ENCODE peak calls at places on chromosomes 13 and 19, in six cellular contexts. U is H1, S is trophoblast cell, F is IMR-90, B is H9, J is mesenchymal stem cell. G is an unnamed sample.

GRCh38 chr19:37695144-37695899 is 24.2 kb downstream of the ZNF607 start:
- DNase-seq in U (no peak), S (no peak), F (no peak), B (peak; percentile 49), J (no peak), G (no peak)

GRCh38 chr19:3163943-3164342 is 14.6 kb upstream of the S1PR4 start:
- DNase-seq in U (no peak), S (no peak), F (no peak), B (no peak), J (no peak), G (no peak)

GRCh38 chr19:10952809-10953208 is 8.0 kb upstream of the SMARCA4 start:
- DNase-seq in U (no peak), S (peak; percentile 85), F (no peak), B (no peak), J (no peak), G (no peak)

GRCh38 chr19:34365463-34366401 is 736 bp downstream of the GPI start:
- DNase-seq in U (no peak), S (peak; percentile 26), F (peak; percentile 32), B (peak; percentile 36), J (peak; percentile 54), G (no peak)

GRCh38 chr13:81318231-81319019 is 977.5 kb upstream of the SPRY2 start:
- DNase-seq in U (no peak), S (no peak), F (no peak), B (no peak), J (no peak), G (no peak)

GRCh38 chr13:99690426-99691189 is 189.3 kb downstream of the TM9SF2 start:
- DNase-seq in U (no peak), S (peak; percentile 35), F (no peak), B (no peak), J (no peak), G (peak; percentile 47)

GRCh38 chr13:51844862-51845573 is at the start of gene TMEM272:
- DNase-seq in U (no peak), S (peak; percentile 76), F (peak; percentile 11), B (peak; percentile 72), J (peak; percentile 57), G (peak; percentile 37)

GRCh38 chr19:15291089-15291488 is 41.2 kb downstream of the BRD4 start:
- DNase-seq in U (no peak), S (no peak), F (peak; percentile 83), B (no peak), J (peak; percentile 67), G (no peak)

GRCh38 chr19:17244618-17245534 is 843 bp downstream of the NR2F6 start:
- DNase-seq in U (no peak), S (peak; percentile 61), F (no peak), B (no peak), J (no peak), G (no peak)

GRCh38 chr19:45800009-45800553 is 7.4 kb upstream of the DMWD start:
- DNase-seq in U (no peak), S (no peak), F (peak; percentile 71), B (no peak), J (peak; percentile 83), G (no peak)

GRCh38 chr13:63435668-63436275 is 2020.1 kb upstream of the PCDH20 start:
- DNase-seq in U (no peak), S (peak; percentile 12), F (peak; percentile 100), B (no peak), J (peak; percentile 96), G (no peak)

GRCh38 chr19:41951686-41952172 is 7.4 kb downstream of the RABAC1 start:
- DNase-seq in U (peak; percentile 76), S (peak; percentile 89), F (peak; percentile 65), B (peak; percentile 88), J (peak; percentile 76), G (peak; percentile 85)

GRCh38 chr19:10230155-10230903 is 802 bp downstream of the S1PR2 start:
- DNase-seq in U (no peak), S (peak; percentile 85), F (peak; percentile 58), B (peak; percentile 77), J (peak; percentile 56), G (peak; percentile 64)

GRCh38 chr13:31035162-31035951 is 102.9 kb downstream of the TEX26 start:
- DNase-seq in U (no peak), S (no peak), F (peak; percentile 29), B (no peak), J (no peak), G (no peak)

GRCh38 chr13:101690871-101691270 is 238.4 kb downstream of the ITGBL1 start:
- DNase-seq in U (no peak), S (no peak), F (no peak), B (no peak), J (no peak), G (no peak)

GRCh38 chr19:55103190-55103589 is 14.2 kb downstream of the PPP1R12C start:
- DNase-seq in U (no peak), S (no peak), F (no peak), B (no peak), J (no peak), G (no peak)

GRCh38 chr19:46015080-46015960 is 7.5 kb downstream of the PGLYRP1 start:
- DNase-seq in U (peak; percentile 70), S (peak; percentile 40), F (no peak), B (peak; percentile 94), J (peak; percentile 32), G (peak; percentile 82)

DNA sequence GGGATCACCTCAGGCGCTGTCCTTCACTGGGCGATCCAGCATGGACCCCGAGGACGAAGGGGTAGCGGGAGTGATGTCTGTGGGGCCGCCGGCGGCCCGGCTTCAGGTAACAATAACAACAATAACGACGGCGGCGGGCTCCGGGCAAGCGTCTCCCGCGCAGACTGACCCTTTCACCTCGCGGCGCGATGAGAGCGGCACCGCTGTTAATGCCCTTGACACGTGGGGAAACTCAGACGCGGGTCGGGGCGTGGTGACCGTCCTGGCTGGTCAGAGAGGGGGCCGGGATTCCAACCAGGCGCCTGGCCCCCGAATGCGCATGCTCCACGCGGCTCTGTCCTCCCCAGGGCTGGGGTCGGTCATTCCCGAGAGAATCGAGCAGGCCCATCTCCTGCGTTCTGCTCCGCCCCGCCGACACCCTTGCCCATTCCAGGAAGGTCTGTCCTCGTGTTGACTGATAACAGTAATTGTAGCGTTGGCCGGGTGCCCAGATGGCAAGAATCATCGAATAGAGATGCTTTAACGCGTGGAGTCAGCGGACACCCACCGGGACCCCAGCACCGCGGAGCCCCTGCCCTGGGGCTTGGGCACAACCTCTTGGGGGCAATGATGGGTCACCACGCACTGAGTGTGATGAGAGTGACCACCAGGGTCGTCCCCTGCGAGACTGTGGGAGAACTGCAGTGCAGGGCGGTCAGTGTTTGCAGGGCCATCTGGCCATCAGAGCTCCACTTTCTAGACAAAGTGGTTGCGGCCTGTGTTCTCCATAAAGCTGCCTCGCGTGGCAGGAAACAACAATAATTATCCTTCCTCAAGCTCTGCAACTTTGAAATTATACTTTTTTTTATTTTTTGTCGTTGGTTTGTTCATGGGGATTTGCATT is 528 bp downstream of the ZNF8 start:
- DNase-seq in U (peak; percentile 25), S (peak; percentile 46), F (peak; percentile 51), B (peak; percentile 75), J (peak; percentile 78), G (no peak)
- H3K9ac ChIP-seq in U (peak overlapping the region; percentile 95), S (peak overlapping the region; percentile 79), F (peak overlapping the region; percentile 79), B (peak overlapping the region; percentile 91), J (peak overlapping the region; percentile 98), G (peak overlapping the region; percentile 95)

GRCh38 chr13:36612242-36612641 is 61.6 kb upstream of the SERTM1 start:
- DNase-seq in U (no peak), S (no peak), F (no peak), B (peak; percentile 39), J (no peak), G (no peak)
- H3K14ac ChIP-seq in U (no peak overlapping the region), S (no peak overlapping the region), F (no peak overlapping the region), B (no peak overlapping the region), J (no peak overlapping the region), G (no peak overlapping the region)

DNA sequence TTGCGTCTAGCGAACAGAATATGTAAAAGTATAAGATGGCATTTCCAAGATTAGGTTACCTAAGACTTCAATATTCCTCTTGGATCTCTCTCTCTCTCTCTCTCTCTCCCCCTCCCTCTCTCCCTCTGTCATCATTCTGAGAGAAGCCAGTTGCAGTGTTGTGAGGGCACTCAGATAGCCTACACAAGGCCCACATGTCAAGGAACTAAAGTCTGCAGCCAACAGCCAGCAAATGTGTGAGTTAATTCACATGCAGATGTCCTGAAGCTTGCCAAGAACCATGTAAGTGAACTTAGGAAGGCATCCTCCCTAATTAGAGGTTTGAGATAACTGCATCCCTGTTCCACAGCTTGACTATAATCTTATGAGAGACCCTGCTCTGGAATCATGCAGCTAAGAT is 822.9 kb upstream of the PRR20A start:
- DNase-seq in U (no peak), S (no peak), F (no peak), B (peak; percentile 36), J (no peak), G (no peak)
- H3K4ac ChIP-seq in U (no peak overlapping the region), S (no peak overlapping the region), F (no peak overlapping the region), B (no peak overlapping the region), J (no peak overlapping the region), G (no peak overlapping the region)

GRCh38 chr19:19460258-19460731 is 54.8 kb downstream of the GATAD2A start:
- DNase-seq in U (no peak), S (peak; percentile 23), F (peak; percentile 40), B (no peak), J (peak; percentile 43), G (no peak)
- H3K9ac ChIP-seq in U (no peak overlapping the region), S (no peak overlapping the region), F (peak overlapping the region; percentile 53), B (no peak overlapping the region), J (peak overlapping the region; percentile 85), G (peak overlapping the region; percentile 78)